ENCODE peak calls at places on chromosome 16, in five cellular contexts. T is T-helper 22 cell; J is stomach; V is central memory CD8-positive, alpha-beta T cell; D is NCI-H2081. E is an unnamed sample.

GRCh38 chr16:27727941-27728340 is 178.0 kb downstream of the KATNIP start:
- DNase-seq in T (no peak), J (no peak), V (no peak), D (no peak), E (no peak)

GRCh38 chr16:81492307-81492706 is 47.7 kb downstream of the CMIP start:
- DNase-seq in T (no peak), J (no peak), V (no peak), D (no peak), E (no peak)

GRCh38 chr16:68364601-68364998 is 53.8 kb downstream of the PRMT7 start:
- DNase-seq in T (no peak), J (no peak), V (no peak), D (no peak), E (no peak)

GRCh38 chr16:58121132-58121531 is 8.0 kb downstream of the CFAP20 start:
- DNase-seq in T (no peak), J (no peak), V (no peak), D (no peak), E (no peak)

GRCh38 chr16:85557083-85557975 is 55.8 kb upstream of the GSE1 start:
- DNase-seq in T (peak; percentile 13), J (no peak), V (no peak), D (no peak), E (no peak)

GRCh38 chr16:50497592-50497991 is 50.6 kb upstream of the NKD1 start:
- DNase-seq in T (no peak), J (no peak), V (no peak), D (no peak), E (no peak)

GRCh38 chr16:48676836-48677235 is 66.9 kb upstream of the N4BP1 start:
- DNase-seq in T (no peak), J (no peak), V (no peak), D (no peak), E (no peak)

GRCh38 chr16:75296606-75297005 is 45.2 kb upstream of the BCAR1 start:
- DNase-seq in T (no peak), J (no peak), V (no peak), D (no peak), E (no peak)

GRCh38 chr16:16062023-16062932 is 112.9 kb downstream of the ABCC1 start:
- DNase-seq in T (no peak), J (no peak), V (no peak), D (no peak), E (no peak)

GRCh38 chr16:84247341-84247740 is 7.5 kb upstream of the KCNG4 start:
- DNase-seq in T (no peak), J (no peak), V (no peak), D (no peak), E (no peak)

E was measured in NCI-H1105.